ENCODE peak calls at places on chromosomes 1 and 21, in five cellular contexts. One of them, this sample, is unnamed.

GRCh38 chr21:16418663-16419062 is 688.9 kb downstream of the USP25 start:
- DNase-seq in suprapubic skin: no peak
- DNase-seq in astrocyte of the spinal cord: no peak
- DNase-seq in omental fat pad: no peak
- DNase-seq in GM13976: no peak
- DNase-seq in this sample: no peak

GRCh38 chr1:65554829-65555228 is 134.4 kb downstream of the LEPR start:
- DNase-seq in astrocyte of the spinal cord: no peak
- DNase-seq in suprapubic skin: no peak
- DNase-seq in GM13976: no peak
- DNase-seq in omental fat pad: no peak
- DNase-seq in this sample: no peak

GRCh38 chr1:226798427-226799411 is 59.6 kb upstream of the ITPKB start:
- DNase-seq in GM13976: peak; percentile 78
- DNase-seq in omental fat pad: no peak
- DNase-seq in suprapubic skin: no peak
- DNase-seq in astrocyte of the spinal cord: no peak
- DNase-seq in this sample: no peak

GRCh38 chr1:1171551-1172340 is 1.9 kb upstream of the TTLL10 start:
- DNase-seq in omental fat pad: no peak
- DNase-seq in suprapubic skin: no peak
- DNase-seq in GM13976: no peak
- DNase-seq in astrocyte of the spinal cord: no peak
- DNase-seq in this sample: no peak

GRCh38 chr1:214678386-214678785 is 75.4 kb downstream of the CENPF start:
- DNase-seq in GM13976: no peak
- DNase-seq in omental fat pad: no peak
- DNase-seq in astrocyte of the spinal cord: peak; percentile 58
- DNase-seq in suprapubic skin: no peak
- DNase-seq in this sample: peak; percentile 37

GRCh38 chr1:112114540-112114939 is 125.1 kb upstream of the KCND3 start:
- DNase-seq in suprapubic skin: no peak
- DNase-seq in omental fat pad: no peak
- DNase-seq in GM13976: no peak
- DNase-seq in astrocyte of the spinal cord: no peak
- DNase-seq in this sample: no peak

GRCh38 chr1:206513312-206514111 is 6.2 kb downstream of the RASSF5 start:
- DNase-seq in GM13976: no peak
- DNase-seq in astrocyte of the spinal cord: peak; percentile 86
- DNase-seq in omental fat pad: peak; percentile 42
- DNase-seq in suprapubic skin: no peak
- DNase-seq in this sample: peak; percentile 39

GRCh38 chr1:233242827-233243483 is 52.6 kb downstream of the PCNX2 start:
- DNase-seq in omental fat pad: no peak
- DNase-seq in GM13976: no peak
- DNase-seq in astrocyte of the spinal cord: no peak
- DNase-seq in suprapubic skin: no peak
- DNase-seq in this sample: no peak

GRCh38 chr1:156922986-156923564 is 2.6 kb downstream of the LRRC71 start:
- DNase-seq in suprapubic skin: no peak
- DNase-seq in astrocyte of the spinal cord: no peak
- DNase-seq in GM13976: no peak
- DNase-seq in omental fat pad: no peak
- DNase-seq in this sample: no peak

GRCh38 chr1:202892501-202892900 is 3.6 kb upstream of the RABIF start:
- DNase-seq in GM13976: no peak
- DNase-seq in suprapubic skin: no peak
- DNase-seq in astrocyte of the spinal cord: no peak
- DNase-seq in omental fat pad: no peak
- DNase-seq in this sample: no peak

GRCh38 chr1:89843279-89844121 is 22.7 kb downstream of the LRRC8D start:
- DNase-seq in omental fat pad: peak; percentile 28
- DNase-seq in astrocyte of the spinal cord: peak; percentile 70
- DNase-seq in GM13976: peak; percentile 90
- DNase-seq in suprapubic skin: peak; percentile 86
- DNase-seq in this sample: peak; percentile 54

GRCh38 chr1:226973898-226974543 is 33.9 kb downstream of the COQ8A start:
- DNase-seq in GM13976: no peak
- DNase-seq in omental fat pad: no peak
- DNase-seq in astrocyte of the spinal cord: peak; percentile 29
- DNase-seq in suprapubic skin: peak; percentile 81
- DNase-seq in this sample: no peak

GRCh38 chr1:226436855-226437491 is 29.1 kb upstream of the PARP1 start:
- DNase-seq in astrocyte of the spinal cord: no peak
- DNase-seq in suprapubic skin: no peak
- DNase-seq in omental fat pad: no peak
- DNase-seq in GM13976: no peak
- DNase-seq in this sample: no peak

GRCh38 chr1:999797-1000356 is at the start of gene HES4:
- DNase-seq in GM13976: peak; percentile 76
- DNase-seq in suprapubic skin: peak; percentile 93
- DNase-seq in omental fat pad: peak; percentile 63
- DNase-seq in astrocyte of the spinal cord: peak; percentile 88
- DNase-seq in this sample: peak; percentile 89

GRCh38 chr21:29384608-29385359 is 86.1 kb downstream of the BACH1 start:
- DNase-seq in GM13976: no peak
- DNase-seq in astrocyte of the spinal cord: no peak
- DNase-seq in suprapubic skin: no peak
- DNase-seq in omental fat pad: no peak
- DNase-seq in this sample: no peak

GRCh38 chr1:107110346-107110745 is 30.5 kb upstream of the NTNG1 start:
- DNase-seq in astrocyte of the spinal cord: peak; percentile 35
- DNase-seq in GM13976: no peak
- DNase-seq in suprapubic skin: no peak
- DNase-seq in omental fat pad: no peak
- DNase-seq in this sample: no peak

GRCh38 chr1:245448858-245449534 is 294.2 kb downstream of the KIF26B start:
- DNase-seq in omental fat pad: no peak
- DNase-seq in astrocyte of the spinal cord: peak; percentile 50
- DNase-seq in suprapubic skin: no peak
- DNase-seq in GM13976: no peak
- DNase-seq in this sample: no peak

GRCh38 chr1:71490432-71490831 is 409.6 kb upstream of the ZRANB2 start:
- DNase-seq in GM13976: no peak
- DNase-seq in omental fat pad: no peak
- DNase-seq in astrocyte of the spinal cord: peak; percentile 53
- DNase-seq in suprapubic skin: no peak
- DNase-seq in this sample: no peak

GRCh38 chr1:93042134-93042821 is 36.8 kb upstream of the MTF2 start:
- DNase-seq in suprapubic skin: no peak
- DNase-seq in GM13976: peak; percentile 68
- DNase-seq in astrocyte of the spinal cord: no peak
- DNase-seq in omental fat pad: no peak
- DNase-seq in this sample: no peak

GRCh38 chr1:154733621-154734020 is 125.6 kb upstream of the ADAR start:
- DNase-seq in suprapubic skin: no peak
- DNase-seq in omental fat pad: no peak
- DNase-seq in astrocyte of the spinal cord: no peak
- DNase-seq in GM13976: no peak
- DNase-seq in this sample: no peak

GRCh38 chr1:50423670-50424000 is 392 bp upstream of the DMRTA2 start:
- DNase-seq in omental fat pad: no peak
- DNase-seq in GM13976: peak; percentile 61
- DNase-seq in suprapubic skin: no peak
- DNase-seq in astrocyte of the spinal cord: no peak
- DNase-seq in this sample: no peak

GRCh38 chr21:16821588-16821987 is 691.3 kb upstream of the CXADR start:
- DNase-seq in suprapubic skin: no peak
- DNase-seq in omental fat pad: no peak
- DNase-seq in GM13976: no peak
- DNase-seq in astrocyte of the spinal cord: peak; percentile 51
- DNase-seq in this sample: peak; percentile 15

GRCh38 chr1:1421147-1421906 is at the start of gene ANKRD65:
- DNase-seq in suprapubic skin: no peak
- DNase-seq in omental fat pad: no peak
- DNase-seq in GM13976: no peak
- DNase-seq in astrocyte of the spinal cord: no peak
- DNase-seq in this sample: no peak

GRCh38 chr1:211842518-211842917 is 12.0 kb upstream of the LPGAT1 start:
- DNase-seq in suprapubic skin: no peak
- DNase-seq in omental fat pad: no peak
- DNase-seq in GM13976: no peak
- DNase-seq in astrocyte of the spinal cord: no peak
- DNase-seq in this sample: no peak

GRCh38 chr1:55428944-55429931 is 214.1 kb upstream of the USP24 start:
- DNase-seq in suprapubic skin: no peak
- DNase-seq in omental fat pad: peak; percentile 50
- DNase-seq in astrocyte of the spinal cord: peak; percentile 100
- DNase-seq in GM13976: no peak
- DNase-seq in this sample: peak; percentile 100

GRCh38 chr1:200805719-200806118 is 67.0 kb downstream of the CAMSAP2 start:
- DNase-seq in suprapubic skin: no peak
- DNase-seq in omental fat pad: no peak
- DNase-seq in GM13976: no peak
- DNase-seq in astrocyte of the spinal cord: no peak
- DNase-seq in this sample: no peak
- TF ChIP-seq CTCF in suprapubic skin: no peak
- TF ChIP-seq CTCF in omental fat pad: no peak
- TF ChIP-seq CTCF in GM13976: no peak
- TF ChIP-seq CTCF in astrocyte of the spinal cord: no peak
- TF ChIP-seq CTCF in this sample: no peak

GRCh38 chr1:110150330-110151174 is at the start of gene SLC6A17:
- DNase-seq in omental fat pad: no peak
- DNase-seq in astrocyte of the spinal cord: peak; percentile 31
- DNase-seq in GM13976: no peak
- DNase-seq in suprapubic skin: no peak
- DNase-seq in this sample: peak; percentile 43

GRCh38 chr1:110153407-110153950 is 3.2 kb downstream of the SLC6A17 start:
- DNase-seq in GM13976: no peak
- DNase-seq in omental fat pad: no peak
- DNase-seq in suprapubic skin: no peak
- DNase-seq in astrocyte of the spinal cord: no peak
- DNase-seq in this sample: no peak

GRCh38 chr1:110152133-110152785 is 2.0 kb downstream of the SLC6A17 start:
- DNase-seq in astrocyte of the spinal cord: no peak
- DNase-seq in omental fat pad: no peak
- DNase-seq in suprapubic skin: no peak
- DNase-seq in GM13976: no peak
- DNase-seq in this sample: peak; percentile 20

GRCh38 chr1:110151175-110151715 is 951 bp downstream of the SLC6A17 start:
- DNase-seq in GM13976: no peak
- DNase-seq in suprapubic skin: no peak
- DNase-seq in omental fat pad: no peak
- DNase-seq in astrocyte of the spinal cord: no peak
- DNase-seq in this sample: no peak

DNA sequence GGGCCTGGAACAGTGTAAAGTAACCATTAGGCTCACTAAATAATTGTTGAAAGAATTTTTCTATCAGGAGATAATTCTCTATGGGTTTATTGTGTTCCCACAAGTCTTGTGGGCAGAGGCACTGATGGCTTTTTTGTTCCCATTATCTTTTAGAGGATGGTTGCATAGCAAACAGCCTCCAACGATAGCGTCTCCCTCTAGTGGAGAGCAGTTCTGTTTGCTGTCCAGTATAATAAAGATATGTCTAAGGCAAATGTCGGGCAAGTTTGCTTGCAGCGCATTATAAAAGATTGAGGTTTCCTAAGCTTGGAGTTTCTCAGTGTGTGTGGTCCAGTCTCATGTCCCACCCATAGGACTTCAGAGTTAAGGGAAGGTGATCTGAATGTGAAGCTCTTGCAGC is 1.3 kb upstream of the SLC6A17 start:
- DNase-seq in omental fat pad: no peak
- DNase-seq in GM13976: no peak
- DNase-seq in astrocyte of the spinal cord: no peak
- DNase-seq in suprapubic skin: no peak
- DNase-seq in this sample: no peak
- TF ChIP-seq CTCF in omental fat pad: no peak
- TF ChIP-seq CTCF in GM13976: no peak
- TF ChIP-seq CTCF in astrocyte of the spinal cord: peak; percentile 49
- TF ChIP-seq CTCF in suprapubic skin: no peak
- TF ChIP-seq CTCF in this sample: peak; percentile 52

GRCh38 chr1:190320952-190321351 is 156.7 kb downstream of the BRINP3 start:
- DNase-seq in omental fat pad: no peak
- DNase-seq in astrocyte of the spinal cord: peak; percentile 44
- DNase-seq in GM13976: no peak
- DNase-seq in suprapubic skin: no peak
- DNase-seq in this sample: peak; percentile 1
- TF ChIP-seq CTCF in omental fat pad: no peak
- TF ChIP-seq CTCF in astrocyte of the spinal cord: peak; percentile 35
- TF ChIP-seq CTCF in GM13976: no peak
- TF ChIP-seq CTCF in suprapubic skin: no peak
- TF ChIP-seq CTCF in this sample: peak; percentile 61

DNA sequence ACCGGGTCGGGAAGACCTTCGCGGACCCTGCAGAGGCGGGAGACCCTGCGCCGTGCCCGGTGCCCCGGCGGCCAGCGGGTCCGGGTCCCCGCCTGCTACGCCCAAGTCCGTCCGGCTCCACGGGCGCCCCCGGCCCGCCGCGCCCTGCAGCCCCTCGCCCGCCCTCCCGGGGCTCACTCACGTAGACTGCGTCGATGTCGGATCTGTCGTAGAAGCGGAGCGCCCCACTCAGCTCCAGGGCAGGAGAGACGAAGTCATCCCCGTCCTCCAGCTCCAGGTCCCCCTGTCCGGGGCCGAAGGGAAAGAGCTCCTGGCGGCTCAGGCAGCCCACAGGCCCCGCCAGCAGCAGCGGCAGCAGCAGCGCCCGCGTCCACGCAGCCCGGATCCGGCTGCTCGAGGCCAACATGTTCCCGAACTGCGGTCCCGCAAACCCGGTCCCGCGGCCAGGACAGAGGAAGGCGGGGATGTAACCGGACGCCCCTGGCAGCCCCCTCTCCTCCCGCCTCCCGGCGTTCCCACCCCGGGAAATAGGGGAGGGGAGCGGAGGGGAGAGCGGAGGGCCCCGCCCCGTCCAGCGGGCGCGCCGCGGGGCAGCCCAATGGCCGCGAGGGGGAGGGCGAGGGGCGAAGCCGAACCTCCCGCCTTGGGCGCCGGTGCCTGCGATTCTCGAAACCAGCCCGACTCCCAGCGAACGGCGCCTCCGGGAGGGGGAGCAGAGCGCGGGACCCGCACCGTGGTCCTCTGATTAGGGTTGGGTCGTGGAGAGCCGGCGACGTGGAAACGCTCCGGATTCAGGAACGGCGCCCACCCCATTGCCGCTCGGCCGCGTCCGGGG is at the start of gene NID1:
- DNase-seq in GM13976: peak; percentile 76
- DNase-seq in omental fat pad: peak; percentile 27
- DNase-seq in suprapubic skin: peak; percentile 90
- DNase-seq in astrocyte of the spinal cord: peak; percentile 88
- DNase-seq in this sample: peak; percentile 43
- TF ChIP-seq CTCF in GM13976: peak; percentile 21
- TF ChIP-seq CTCF in omental fat pad: no peak
- TF ChIP-seq CTCF in suprapubic skin: no peak
- TF ChIP-seq CTCF in astrocyte of the spinal cord: peak; percentile 21
- TF ChIP-seq CTCF in this sample: peak; percentile 25

This sample was measured in brain microvascular endothelial cell.